ENCODE peak calls at places on chromosome 5, in ten cellular contexts. One of them, this sample, is unnamed.

GRCh38 chr5:135493406-135494180 is 41.4 kb upstream of the TIFAB start:
- ATAC-seq in aorta: peak; percentile 40
- ATAC-seq in right lobe of liver: no peak
- ATAC-seq in pancreas: no peak
- ATAC-seq in T-helper 17 cell: no peak
- ATAC-seq in CD4-positive, alpha-beta T cell: no peak
- ATAC-seq in HCT116: no peak
- ATAC-seq in left ventricle myocardium superior: no peak
- ATAC-seq in GM23338: no peak
- ATAC-seq in Right ventricle myocardium inferior: no peak
- ATAC-seq in this sample: peak; percentile 83

GRCh38 chr5:171842777-171843053 is 57.1 kb downstream of the SMIM23 start:
- ATAC-seq in aorta: no peak
- ATAC-seq in right lobe of liver: no peak
- ATAC-seq in pancreas: no peak
- ATAC-seq in T-helper 17 cell: no peak
- ATAC-seq in CD4-positive, alpha-beta T cell: no peak
- ATAC-seq in HCT116: no peak
- ATAC-seq in left ventricle myocardium superior: no peak
- ATAC-seq in GM23338: no peak
- ATAC-seq in Right ventricle myocardium inferior: no peak
- ATAC-seq in this sample: no peak

GRCh38 chr5:146388418-146388817 is 49.8 kb downstream of the POU4F3 start:
- ATAC-seq in aorta: no peak
- ATAC-seq in right lobe of liver: no peak
- ATAC-seq in pancreas: no peak
- ATAC-seq in T-helper 17 cell: no peak
- ATAC-seq in CD4-positive, alpha-beta T cell: no peak
- ATAC-seq in HCT116: no peak
- ATAC-seq in left ventricle myocardium superior: no peak
- ATAC-seq in GM23338: no peak
- ATAC-seq in Right ventricle myocardium inferior: no peak
- ATAC-seq in this sample: no peak

GRCh38 chr5:156947933-156948332 is 15.1 kb downstream of the TIMD4 start:
- ATAC-seq in aorta: no peak
- ATAC-seq in right lobe of liver: no peak
- ATAC-seq in pancreas: no peak
- ATAC-seq in T-helper 17 cell: no peak
- ATAC-seq in CD4-positive, alpha-beta T cell: no peak
- ATAC-seq in HCT116: no peak
- ATAC-seq in left ventricle myocardium superior: no peak
- ATAC-seq in GM23338: no peak
- ATAC-seq in Right ventricle myocardium inferior: no peak
- ATAC-seq in this sample: no peak

GRCh38 chr5:60677831-60678664 is 21.9 kb downstream of the DEPDC1B start:
- ATAC-seq in aorta: no peak
- ATAC-seq in right lobe of liver: peak; percentile 65
- ATAC-seq in pancreas: peak; percentile 72
- ATAC-seq in T-helper 17 cell: peak; percentile 51
- ATAC-seq in CD4-positive, alpha-beta T cell: no peak
- ATAC-seq in HCT116: peak; percentile 85
- ATAC-seq in left ventricle myocardium superior: no peak
- ATAC-seq in GM23338: peak; percentile 43
- ATAC-seq in Right ventricle myocardium inferior: no peak
- ATAC-seq in this sample: peak; percentile 52

GRCh38 chr5:135296900-135297816 is 101.9 kb downstream of the MACROH2A1 start:
- ATAC-seq in aorta: no peak
- ATAC-seq in right lobe of liver: no peak
- ATAC-seq in pancreas: no peak
- ATAC-seq in T-helper 17 cell: no peak
- ATAC-seq in CD4-positive, alpha-beta T cell: no peak
- ATAC-seq in HCT116: no peak
- ATAC-seq in left ventricle myocardium superior: no peak
- ATAC-seq in GM23338: no peak
- ATAC-seq in Right ventricle myocardium inferior: no peak
- ATAC-seq in this sample: peak; percentile 50

GRCh38 chr5:28014779-28015178 is 976.4 kb upstream of the CDH9 start:
- ATAC-seq in aorta: no peak
- ATAC-seq in right lobe of liver: no peak
- ATAC-seq in pancreas: no peak
- ATAC-seq in T-helper 17 cell: no peak
- ATAC-seq in CD4-positive, alpha-beta T cell: no peak
- ATAC-seq in HCT116: no peak
- ATAC-seq in left ventricle myocardium superior: no peak
- ATAC-seq in GM23338: no peak
- ATAC-seq in Right ventricle myocardium inferior: no peak
- ATAC-seq in this sample: no peak

GRCh38 chr5:133245191-133246052 is 193.6 kb downstream of the HSPA4 start:
- ATAC-seq in aorta: no peak
- ATAC-seq in right lobe of liver: no peak
- ATAC-seq in pancreas: peak; percentile 49
- ATAC-seq in T-helper 17 cell: no peak
- ATAC-seq in CD4-positive, alpha-beta T cell: no peak
- ATAC-seq in HCT116: peak; percentile 86
- ATAC-seq in left ventricle myocardium superior: no peak
- ATAC-seq in GM23338: no peak
- ATAC-seq in Right ventricle myocardium inferior: no peak
- ATAC-seq in this sample: peak; percentile 94

GRCh38 chr5:58268263-58268662 is 191.6 kb downstream of the PLK2 start:
- ATAC-seq in aorta: no peak
- ATAC-seq in right lobe of liver: peak; percentile 51
- ATAC-seq in pancreas: no peak
- ATAC-seq in T-helper 17 cell: no peak
- ATAC-seq in CD4-positive, alpha-beta T cell: no peak
- ATAC-seq in HCT116: no peak
- ATAC-seq in left ventricle myocardium superior: peak; percentile 45
- ATAC-seq in GM23338: no peak
- ATAC-seq in Right ventricle myocardium inferior: no peak
- ATAC-seq in this sample: no peak

GRCh38 chr5:119332978-119333401 is 22.8 kb upstream of the TNFAIP8 start:
- ATAC-seq in aorta: no peak
- ATAC-seq in right lobe of liver: no peak
- ATAC-seq in pancreas: no peak
- ATAC-seq in T-helper 17 cell: no peak
- ATAC-seq in CD4-positive, alpha-beta T cell: peak; percentile 1
- ATAC-seq in HCT116: no peak
- ATAC-seq in left ventricle myocardium superior: no peak
- ATAC-seq in GM23338: no peak
- ATAC-seq in Right ventricle myocardium inferior: no peak
- ATAC-seq in this sample: peak; percentile 67

GRCh38 chr5:139395844-139396640 is 1.1 kb upstream of the PROB1 start:
- ATAC-seq in aorta: no peak
- ATAC-seq in right lobe of liver: no peak
- ATAC-seq in pancreas: no peak
- ATAC-seq in T-helper 17 cell: no peak
- ATAC-seq in CD4-positive, alpha-beta T cell: no peak
- ATAC-seq in HCT116: no peak
- ATAC-seq in left ventricle myocardium superior: peak; percentile 24
- ATAC-seq in GM23338: no peak
- ATAC-seq in Right ventricle myocardium inferior: peak; percentile 29
- ATAC-seq in this sample: no peak

GRCh38 chr5:141003026-141003425 is 36.8 kb downstream of the PCDHAC2 start:
- ATAC-seq in aorta: no peak
- ATAC-seq in right lobe of liver: no peak
- ATAC-seq in pancreas: no peak
- ATAC-seq in T-helper 17 cell: no peak
- ATAC-seq in CD4-positive, alpha-beta T cell: no peak
- ATAC-seq in HCT116: no peak
- ATAC-seq in left ventricle myocardium superior: no peak
- ATAC-seq in GM23338: no peak
- ATAC-seq in Right ventricle myocardium inferior: no peak
- ATAC-seq in this sample: no peak

GRCh38 chr5:77046416-77047073 is 16.3 kb downstream of the AGGF1 start:
- ATAC-seq in aorta: no peak
- ATAC-seq in right lobe of liver: no peak
- ATAC-seq in pancreas: no peak
- ATAC-seq in T-helper 17 cell: no peak
- ATAC-seq in CD4-positive, alpha-beta T cell: no peak
- ATAC-seq in HCT116: no peak
- ATAC-seq in left ventricle myocardium superior: no peak
- ATAC-seq in GM23338: no peak
- ATAC-seq in Right ventricle myocardium inferior: no peak
- ATAC-seq in this sample: no peak

GRCh38 chr5:125199968-125200841 is 453.8 kb upstream of the ZNF608 start:
- ATAC-seq in aorta: no peak
- ATAC-seq in right lobe of liver: peak; percentile 61
- ATAC-seq in pancreas: peak; percentile 62
- ATAC-seq in T-helper 17 cell: no peak
- ATAC-seq in CD4-positive, alpha-beta T cell: no peak
- ATAC-seq in HCT116: no peak
- ATAC-seq in left ventricle myocardium superior: peak; percentile 10
- ATAC-seq in GM23338: peak; percentile 86
- ATAC-seq in Right ventricle myocardium inferior: no peak
- ATAC-seq in this sample: no peak

GRCh38 chr5:97601651-97602050 is 418.6 kb upstream of the RIOK2 start:
- ATAC-seq in aorta: no peak
- ATAC-seq in right lobe of liver: no peak
- ATAC-seq in pancreas: no peak
- ATAC-seq in T-helper 17 cell: no peak
- ATAC-seq in CD4-positive, alpha-beta T cell: no peak
- ATAC-seq in HCT116: no peak
- ATAC-seq in left ventricle myocardium superior: no peak
- ATAC-seq in GM23338: no peak
- ATAC-seq in Right ventricle myocardium inferior: no peak
- ATAC-seq in this sample: no peak

GRCh38 chr5:96703384-96703910 is 41.3 kb downstream of the CAST start:
- ATAC-seq in aorta: no peak
- ATAC-seq in right lobe of liver: no peak
- ATAC-seq in pancreas: peak; percentile 78
- ATAC-seq in T-helper 17 cell: no peak
- ATAC-seq in CD4-positive, alpha-beta T cell: peak; percentile 80
- ATAC-seq in HCT116: no peak
- ATAC-seq in left ventricle myocardium superior: no peak
- ATAC-seq in GM23338: no peak
- ATAC-seq in Right ventricle myocardium inferior: no peak
- ATAC-seq in this sample: peak; percentile 83

GRCh38 chr5:159571501-159572244 is 241.4 kb upstream of the IL12B start:
- ATAC-seq in aorta: no peak
- ATAC-seq in right lobe of liver: no peak
- ATAC-seq in pancreas: peak; percentile 80
- ATAC-seq in T-helper 17 cell: no peak
- ATAC-seq in CD4-positive, alpha-beta T cell: no peak
- ATAC-seq in HCT116: peak; percentile 70
- ATAC-seq in left ventricle myocardium superior: no peak
- ATAC-seq in GM23338: peak; percentile 49
- ATAC-seq in Right ventricle myocardium inferior: no peak
- ATAC-seq in this sample: no peak

GRCh38 chr5:150338546-150338945 is 19.0 kb upstream of the TCOF1 start:
- ATAC-seq in aorta: no peak
- ATAC-seq in right lobe of liver: no peak
- ATAC-seq in pancreas: no peak
- ATAC-seq in T-helper 17 cell: no peak
- ATAC-seq in CD4-positive, alpha-beta T cell: no peak
- ATAC-seq in HCT116: no peak
- ATAC-seq in left ventricle myocardium superior: no peak
- ATAC-seq in GM23338: no peak
- ATAC-seq in Right ventricle myocardium inferior: no peak
- ATAC-seq in this sample: no peak

GRCh38 chr5:149404746-149405549 is 25.9 kb upstream of the IL17B start:
- ATAC-seq in aorta: no peak
- ATAC-seq in right lobe of liver: no peak
- ATAC-seq in pancreas: no peak
- ATAC-seq in T-helper 17 cell: no peak
- ATAC-seq in CD4-positive, alpha-beta T cell: no peak
- ATAC-seq in HCT116: no peak
- ATAC-seq in left ventricle myocardium superior: no peak
- ATAC-seq in GM23338: peak; percentile 22
- ATAC-seq in Right ventricle myocardium inferior: no peak
- ATAC-seq in this sample: peak; percentile 4

GRCh38 chr5:39494534-39494933 is 69.8 kb upstream of the DAB2 start:
- ATAC-seq in aorta: no peak
- ATAC-seq in right lobe of liver: no peak
- ATAC-seq in pancreas: no peak
- ATAC-seq in T-helper 17 cell: no peak
- ATAC-seq in CD4-positive, alpha-beta T cell: no peak
- ATAC-seq in HCT116: no peak
- ATAC-seq in left ventricle myocardium superior: no peak
- ATAC-seq in GM23338: no peak
- ATAC-seq in Right ventricle myocardium inferior: no peak
- ATAC-seq in this sample: no peak

GRCh38 chr5:64800926-64801325 is 32.2 kb downstream of the CWC27 start:
- ATAC-seq in aorta: no peak
- ATAC-seq in right lobe of liver: no peak
- ATAC-seq in pancreas: no peak
- ATAC-seq in T-helper 17 cell: no peak
- ATAC-seq in CD4-positive, alpha-beta T cell: no peak
- ATAC-seq in HCT116: no peak
- ATAC-seq in left ventricle myocardium superior: no peak
- ATAC-seq in GM23338: no peak
- ATAC-seq in Right ventricle myocardium inferior: no peak
- ATAC-seq in this sample: no peak

GRCh38 chr5:14424011-14424685 is 157.4 kb upstream of the OTULINL start:
- ATAC-seq in aorta: no peak
- ATAC-seq in right lobe of liver: no peak
- ATAC-seq in pancreas: no peak
- ATAC-seq in T-helper 17 cell: no peak
- ATAC-seq in CD4-positive, alpha-beta T cell: no peak
- ATAC-seq in HCT116: no peak
- ATAC-seq in left ventricle myocardium superior: no peak
- ATAC-seq in GM23338: no peak
- ATAC-seq in Right ventricle myocardium inferior: no peak
- ATAC-seq in this sample: no peak

GRCh38 chr5:181222630-181223040 is 446 bp upstream of the TRIM41 start:
- ATAC-seq in aorta: peak; percentile 33
- ATAC-seq in right lobe of liver: peak; percentile 6
- ATAC-seq in pancreas: peak; percentile 22
- ATAC-seq in T-helper 17 cell: peak; percentile 6
- ATAC-seq in CD4-positive, alpha-beta T cell: peak; percentile 3
- ATAC-seq in HCT116: peak; percentile 7
- ATAC-seq in left ventricle myocardium superior: peak; percentile 11
- ATAC-seq in GM23338: peak; percentile 2
- ATAC-seq in Right ventricle myocardium inferior: no peak
- ATAC-seq in this sample: peak; percentile 2

GRCh38 chr5:130270786-130271185 is 366.5 kb downstream of the CHSY3 start:
- ATAC-seq in aorta: no peak
- ATAC-seq in right lobe of liver: no peak
- ATAC-seq in pancreas: no peak
- ATAC-seq in T-helper 17 cell: no peak
- ATAC-seq in CD4-positive, alpha-beta T cell: no peak
- ATAC-seq in HCT116: no peak
- ATAC-seq in left ventricle myocardium superior: no peak
- ATAC-seq in GM23338: no peak
- ATAC-seq in Right ventricle myocardium inferior: no peak
- ATAC-seq in this sample: peak; percentile 77

GRCh38 chr5:141875022-141875740 is 3.0 kb downstream of the PCDH1 start:
- ATAC-seq in aorta: no peak
- ATAC-seq in right lobe of liver: no peak
- ATAC-seq in pancreas: no peak
- ATAC-seq in T-helper 17 cell: no peak
- ATAC-seq in CD4-positive, alpha-beta T cell: no peak
- ATAC-seq in HCT116: no peak
- ATAC-seq in left ventricle myocardium superior: no peak
- ATAC-seq in GM23338: no peak
- ATAC-seq in Right ventricle myocardium inferior: no peak
- ATAC-seq in this sample: no peak

GRCh38 chr5:54383941-54384340 is 71.6 kb upstream of the HSPB3 start:
- ATAC-seq in aorta: no peak
- ATAC-seq in right lobe of liver: no peak
- ATAC-seq in pancreas: no peak
- ATAC-seq in T-helper 17 cell: no peak
- ATAC-seq in CD4-positive, alpha-beta T cell: no peak
- ATAC-seq in HCT116: no peak
- ATAC-seq in left ventricle myocardium superior: no peak
- ATAC-seq in GM23338: no peak
- ATAC-seq in Right ventricle myocardium inferior: no peak
- ATAC-seq in this sample: no peak

GRCh38 chr5:107874810-107875209 is 204.1 kb upstream of the EFNA5 start:
- ATAC-seq in aorta: no peak
- ATAC-seq in right lobe of liver: no peak
- ATAC-seq in pancreas: no peak
- ATAC-seq in T-helper 17 cell: no peak
- ATAC-seq in CD4-positive, alpha-beta T cell: no peak
- ATAC-seq in HCT116: no peak
- ATAC-seq in left ventricle myocardium superior: no peak
- ATAC-seq in GM23338: no peak
- ATAC-seq in Right ventricle myocardium inferior: no peak
- ATAC-seq in this sample: no peak

GRCh38 chr5:110752953-110753352 is 14.1 kb downstream of the SLC25A46 start:
- ATAC-seq in aorta: no peak
- ATAC-seq in right lobe of liver: no peak
- ATAC-seq in pancreas: no peak
- ATAC-seq in T-helper 17 cell: no peak
- ATAC-seq in CD4-positive, alpha-beta T cell: no peak
- ATAC-seq in HCT116: no peak
- ATAC-seq in left ventricle myocardium superior: no peak
- ATAC-seq in GM23338: no peak
- ATAC-seq in Right ventricle myocardium inferior: no peak
- ATAC-seq in this sample: no peak